ENCODE peak calls at places on chromosomes 6 and 20, in nine cellular contexts. C is HTR-8/SVneo; O is GM12892; H is HS-27A; Q is tibial artery; P is GM18507; J is anterior cingulate cortex; I is effector memory CD4-positive, alpha-beta T cell; N is AG09319. G is an unnamed sample.

GRCh38 chr20:58682656-58683055 is 9.9 kb upstream of the NPEPL1 start:
- DNase-seq in O (no peak), Q (no peak), C (no peak), H (no peak), J (no peak), N (no peak), I (no peak), P (no peak), G (no peak)

GRCh38 chr6:73227606-73228255 is 2.4 kb upstream of the KHDC1L start:
- DNase-seq in P (no peak), O (no peak), J (no peak), N (no peak), I (no peak), H (no peak), Q (no peak), C (no peak), G (no peak)

GRCh38 chr6:117304446-117304845 is 39.1 kb downstream of the VGLL2 start:
- DNase-seq in P (no peak), J (no peak), Q (no peak), O (no peak), C (no peak), I (no peak), N (no peak), H (no peak), G (no peak)

GRCh38 chr20:50794846-50795634 is at the start of gene BCAS4:
- DNase-seq in H (no peak), I (peak; percentile 68), O (peak; percentile 88), P (peak; percentile 77), Q (peak; percentile 51), N (peak; percentile 50), J (no peak), C (peak; percentile 99), G (peak; percentile 73)

GRCh38 chr6:142868917-142869316 is 76.1 kb downstream of the HIVEP2 start:
- DNase-seq in P (no peak), O (no peak), N (no peak), J (no peak), H (no peak), C (no peak), Q (no peak), I (no peak), G (no peak)

GRCh38 chr20:57473246-57474042 is 51.5 kb downstream of the CTCFL start:
- DNase-seq in I (no peak), J (no peak), P (no peak), H (no peak), C (no peak), O (peak; percentile 63), Q (peak; percentile 23), N (no peak), G (no peak)

GRCh38 chr6:56043761-56044160 is 168.4 kb upstream of the BMP5 start:
- DNase-seq in C (no peak), I (no peak), O (no peak), P (no peak), N (no peak), H (no peak), J (no peak), Q (no peak), G (no peak)

GRCh38 chr6:1336246-1336843 is 24.4 kb downstream of the FOXQ1 start:
- DNase-seq in I (no peak), O (no peak), Q (no peak), P (no peak), C (no peak), J (no peak), N (no peak), H (no peak), G (no peak)

GRCh38 chr6:159688977-159689376 is 4.1 kb downstream of the SOD2 start:
- DNase-seq in N (no peak), H (no peak), O (no peak), I (no peak), Q (no peak), J (no peak), C (no peak), P (no peak), G (no peak)

GRCh38 chr6:61555993-61556392 is 730.0 kb downstream of the KHDRBS2 start:
- DNase-seq in H (no peak), Q (no peak), J (no peak), O (no peak), P (no peak), N (no peak), I (no peak), C (no peak), G (no peak)

GRCh38 chr20:24616258-24617079 is 147.0 kb downstream of the SYNDIG1 start:
- DNase-seq in J (no peak), N (no peak), H (no peak), P (no peak), C (no peak), I (no peak), O (no peak), Q (no peak), G (no peak)

G was measured in heart left ventricle.